ENCODE peak calls at places on chromosomes 5 and 9, in five cellular contexts. O is foreskin fibroblast, Q is lower lobe of right lung, N is colonic mucosa, D is nephron progenitor cell. F is an unnamed sample.

GRCh38 chr5:112418412-112419049 is 546 bp downstream of the EPB41L4A start:
- DNase-seq in O (peak), Q (no peak), N (peak), D (no peak), F (no peak)

GRCh38 chr9:113756476-113757198 is 119.5 kb upstream of the ZNF618 start:
- DNase-seq in O (no peak), Q (no peak), N (no peak), D (no peak), F (no peak)

GRCh38 chr5:34716986-34717385 is 60.9 kb downstream of the RAI14 start:
- DNase-seq in O (peak), Q (no peak), N (no peak), D (no peak), F (no peak)

GRCh38 chr5:135100011-135100410 is 66.0 kb upstream of the PITX1 start:
- DNase-seq in O (no peak), Q (no peak), N (no peak), D (no peak), F (no peak)

GRCh38 chr9:100602302-100602930 is 24.5 kb downstream of the CAVIN4 start:
- DNase-seq in O (peak), Q (no peak), N (peak), D (peak), F (no peak)

GRCh38 chr5:161676109-161676508 is 9.4 kb upstream of the GABRA6 start:
- DNase-seq in O (no peak), Q (no peak), N (no peak), D (no peak), F (no peak)

GRCh38 chr5:157607371-157608161 is 32.0 kb upstream of the ADAM19 start:
- DNase-seq in O (peak), Q (no peak), N (no peak), D (no peak), F (no peak)

GRCh38 chr5:123099514-123100151 is 10.6 kb downstream of the PRDM6 start:
- DNase-seq in O (no peak), Q (peak), N (no peak), D (peak), F (no peak)

GRCh38 chr5:175104682-175105081 is 339.3 kb downstream of the DRD1 start:
- DNase-seq in O (no peak), Q (no peak), N (no peak), D (no peak), F (no peak)

GRCh38 chr9:126158591-126159519 is 167.8 kb upstream of the MVB12B start:
- DNase-seq in O (no peak), Q (no peak), N (no peak), D (no peak), F (peak)

GRCh38 chr5:176788931-176789872 is 21.2 kb upstream of the UNC5A start:
- DNase-seq in O (no peak), Q (no peak), N (no peak), D (no peak), F (no peak)

GRCh38 chr9:136552117-136552685 is 6.4 kb upstream of the NOTCH1 start:
- DNase-seq in O (peak), Q (no peak), N (no peak), D (no peak), F (no peak)

DNA sequence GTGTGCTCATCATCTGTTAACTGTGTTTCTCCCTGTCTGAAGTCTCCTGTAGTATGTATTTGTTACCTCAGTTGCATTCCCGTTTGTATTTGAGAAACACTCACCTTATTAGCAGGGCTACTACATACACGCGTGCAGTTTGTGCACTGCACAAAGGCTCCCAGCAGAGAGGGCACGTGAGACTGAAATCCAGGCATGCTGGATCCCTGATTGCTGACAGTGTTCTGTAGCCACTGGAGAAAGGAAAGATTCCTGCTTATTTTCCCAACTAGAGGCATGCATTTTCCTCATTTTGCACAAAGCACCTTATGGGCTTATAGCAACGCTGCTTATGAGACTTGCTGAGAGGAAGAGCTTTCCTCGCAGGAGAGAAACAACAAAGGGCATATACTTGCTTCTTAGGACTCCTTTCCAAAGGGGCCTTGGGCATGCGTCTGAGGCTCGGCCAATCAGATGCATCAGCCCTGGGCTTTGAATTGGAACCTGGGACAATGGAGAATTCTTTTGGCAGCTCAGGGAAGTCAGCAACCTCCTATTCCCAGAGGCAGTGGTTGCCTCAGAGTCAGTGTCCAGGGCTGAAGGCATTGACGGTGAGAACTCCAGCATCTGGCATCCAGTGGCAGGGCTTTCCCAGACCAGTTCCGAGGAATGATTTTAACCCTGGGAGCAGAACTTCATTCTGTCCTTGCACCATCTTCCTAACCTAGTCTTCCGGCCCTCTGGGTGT is 9.9 kb upstream of the MEGF10 start:
- DNase-seq in O (no peak), Q (no peak), N (no peak), D (no peak), F (no peak)
- TF ChIP-seq CTCF in O (no peak), Q (no peak), N (no peak), D (no peak), F (peak)

DNA sequence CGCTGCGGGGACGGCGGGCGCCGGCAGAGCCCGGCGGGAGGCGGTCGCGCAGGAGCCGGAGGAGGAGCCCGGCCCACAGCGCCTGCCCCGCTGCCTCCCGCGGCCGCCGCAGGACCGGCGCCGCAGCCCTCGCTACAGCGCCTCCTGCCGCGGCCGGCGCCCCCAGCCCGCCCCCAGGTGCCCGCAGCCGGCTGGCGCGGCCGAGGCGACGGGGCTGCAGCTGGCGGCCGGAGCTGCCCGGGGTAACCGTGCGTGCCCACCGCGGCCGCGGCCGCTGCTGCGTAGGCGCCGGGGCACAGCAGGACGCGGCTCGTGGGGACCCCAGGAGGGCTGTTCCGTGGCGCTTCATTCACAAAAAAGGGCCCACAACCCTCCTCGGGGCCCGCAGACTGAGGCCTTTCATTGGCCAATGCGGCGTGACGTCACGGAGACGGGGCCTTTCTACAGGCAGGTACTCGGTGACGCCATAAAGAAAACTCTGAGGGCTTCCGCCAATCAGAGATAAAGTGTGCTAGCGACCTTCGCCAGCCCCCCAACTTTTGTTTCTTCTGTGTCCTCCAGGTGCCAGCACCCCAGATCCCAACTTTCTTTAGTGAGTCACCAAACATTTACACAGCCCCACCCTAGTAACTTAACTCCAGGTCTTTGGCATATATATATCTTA is at the start of gene CDC14B:
- DNase-seq in O (peak), Q (peak), N (peak), D (peak), F (peak)
- TF ChIP-seq CTCF in O (no peak), Q (no peak), N (no peak), D (no peak), F (no peak)

GRCh38 chr9:18142964-18143363 is 331.0 kb upstream of the ADAMTSL1 start:
- DNase-seq in O (peak), Q (no peak), N (peak), D (no peak), F (no peak)
- TF ChIP-seq CTCF in O (peak), Q (no peak), N (peak), D (peak), F (peak)

DNA sequence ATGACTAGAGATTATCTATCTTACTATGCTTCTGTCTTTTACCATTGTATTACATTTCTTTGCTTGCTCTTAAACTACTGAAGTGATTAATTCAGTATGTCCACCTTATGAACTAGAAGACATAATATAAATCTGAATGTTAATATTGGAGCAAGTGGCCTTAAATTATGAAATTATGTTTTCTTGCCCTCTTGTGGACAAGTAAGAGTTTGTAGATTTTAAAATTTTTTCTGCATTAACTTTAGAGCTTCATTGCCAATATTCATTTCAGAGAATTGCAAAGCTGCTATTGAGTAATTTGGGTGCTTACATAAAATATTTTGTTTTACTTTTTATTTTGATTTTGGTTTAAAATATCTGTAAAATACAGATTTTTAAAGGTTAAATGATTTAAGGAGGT is 55.3 kb downstream of the RANBP17 start:
- DNase-seq in O (no peak), Q (no peak), N (no peak), D (no peak), F (no peak)
- TF ChIP-seq CTCF in O (no peak), Q (no peak), N (no peak), D (no peak), F (peak)

DNA sequence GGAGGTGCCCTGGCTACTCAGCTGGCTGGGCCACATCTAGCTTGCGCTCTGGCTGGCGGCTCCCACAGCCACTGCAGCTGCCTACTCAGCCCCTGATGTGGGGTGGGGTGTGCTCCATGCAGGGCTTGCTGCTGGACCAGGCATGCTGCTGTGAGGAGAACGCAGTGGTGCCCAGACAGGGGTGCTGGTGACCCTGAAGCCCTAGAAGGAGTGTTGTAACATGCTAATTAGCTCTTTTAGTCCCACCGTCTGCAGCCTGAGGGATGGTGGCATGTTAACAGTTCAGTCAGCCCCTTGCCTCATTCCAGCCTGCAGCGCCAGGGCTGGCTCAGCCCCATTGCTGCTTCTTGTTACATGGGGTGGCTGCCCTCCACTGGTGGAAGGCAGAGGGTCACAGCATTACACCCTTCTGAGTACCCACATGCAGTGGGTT is 642.3 kb downstream of the DMRTA1 start:
- DNase-seq in O (no peak), Q (no peak), N (no peak), D (peak), F (no peak)
- TF ChIP-seq CTCF in O (no peak), Q (no peak), N (no peak), D (no peak), F (no peak)

DNA sequence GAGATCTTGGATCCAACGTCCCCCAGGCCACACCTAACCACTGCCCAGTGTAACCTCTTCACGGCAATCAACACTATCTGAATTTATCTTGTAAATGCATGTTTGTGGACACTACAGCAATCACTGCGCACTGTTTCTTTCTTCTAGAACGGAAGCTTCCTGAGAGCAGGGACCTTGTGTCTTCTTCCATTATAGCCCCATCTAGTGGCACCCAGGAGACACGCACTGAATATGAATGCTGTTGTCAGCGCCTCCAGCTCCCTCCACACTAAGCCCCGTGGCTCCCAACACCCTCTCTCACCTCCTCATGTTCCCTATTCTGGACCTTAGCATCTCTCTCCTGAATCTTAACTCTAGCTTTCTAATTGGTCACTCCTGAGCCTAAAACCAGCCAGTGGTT is 72.7 kb downstream of the SMIM23 start:
- DNase-seq in O (no peak), Q (no peak), N (no peak), D (no peak), F (no peak)
- TF ChIP-seq CTCF in O (peak), Q (peak), N (peak), D (no peak), F (peak)

GRCh38 chr9:96413312-96414221 is 4.6 kb downstream of the ZNF367 start:
- DNase-seq in O (no peak), Q (no peak), N (no peak), D (no peak), F (peak)
- TF ChIP-seq CTCF in O (no peak), Q (no peak), N (no peak), D (no peak), F (no peak)

DNA sequence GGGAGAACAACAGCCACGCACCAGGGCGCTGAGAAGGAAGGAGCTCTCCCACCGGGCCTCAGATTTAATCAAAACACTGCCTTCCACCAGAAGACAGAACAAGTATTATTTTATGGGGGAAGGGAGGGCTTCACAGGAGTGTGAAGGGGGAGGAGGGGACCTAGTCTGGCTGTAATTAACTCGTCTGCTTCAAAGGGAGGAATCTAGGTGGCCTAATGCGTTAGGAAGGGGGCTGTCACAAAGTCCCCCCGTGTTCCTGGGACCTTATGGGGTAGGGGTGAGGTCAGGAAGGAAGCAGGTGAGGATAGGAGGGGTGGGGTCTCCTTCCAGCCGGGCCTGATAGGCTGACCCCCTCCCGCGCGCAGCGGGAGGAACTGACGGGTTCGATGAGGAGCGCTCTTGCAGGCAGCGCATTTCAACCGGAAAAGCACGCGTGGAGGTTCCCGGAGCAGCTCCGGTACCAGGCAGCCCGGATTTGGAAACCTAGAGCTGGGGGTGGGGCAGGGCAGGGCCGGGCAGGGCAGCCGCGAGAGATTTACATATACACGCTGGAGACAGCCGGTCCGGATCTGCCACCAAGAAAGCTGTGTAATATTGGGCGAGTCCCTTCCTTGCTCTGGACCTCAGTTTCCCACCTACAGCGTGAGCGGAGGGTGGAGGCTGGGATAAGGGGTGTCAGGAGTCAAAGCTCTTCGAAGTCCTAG is 2.0 kb downstream of the SHB start:
- DNase-seq in O (no peak), Q (peak), N (peak), D (peak), F (no peak)
- TF ChIP-seq CTCF in O (no peak), Q (no peak), N (no peak), D (no peak), F (no peak)

GRCh38 chr9:87834357-87834756 is 48.3 kb upstream of the SPATA31E1 start:
- DNase-seq in O (no peak), Q (no peak), N (peak), D (peak), F (no peak)
- TF ChIP-seq CTCF in O (no peak), Q (no peak), N (no peak), D (peak), F (no peak)